ENCODE peak calls at places on chromosome 20, in five cellular contexts. Z, T, F, J and B are unnamed samples.

GRCh38 chr20:49567421-49568256 is at the start of gene PTGIS:
- DNase-seq in Z (no peak), T (no peak), F (peak), J (no peak), B (no peak)

GRCh38 chr20:37145014-37145413 is 34.1 kb upstream of the RPN2 start:
- DNase-seq in Z (no peak), T (no peak), F (no peak), J (no peak), B (no peak)

GRCh38 chr20:20199338-20200160 is 147.2 kb downstream of the CFAP61 start:
- DNase-seq in Z (no peak), T (no peak), F (peak), J (no peak), B (no peak)

GRCh38 chr20:49850463-49851233 is 38.0 kb downstream of the SLC9A8 start:
- DNase-seq in Z (no peak), T (no peak), F (no peak), J (no peak), B (no peak)

GRCh38 chr20:40286991-40287531 is 402.0 kb downstream of the MAFB start:
- DNase-seq in Z (peak), T (no peak), F (peak), J (no peak), B (no peak)

GRCh38 chr20:60823001-60823649 is 428.9 kb upstream of the CDH4 start:
- DNase-seq in Z (no peak), T (no peak), F (no peak), J (no peak), B (no peak)

GRCh38 chr20:6533321-6533720 is 234.2 kb upstream of the BMP2 start:
- DNase-seq in Z (no peak), T (peak), F (no peak), J (no peak), B (peak)

GRCh38 chr20:62239278-62239879 is 1.1 kb downstream of the OSBPL2 start:
- DNase-seq in Z (no peak), T (no peak), F (peak), J (no peak), B (no peak)

GRCh38 chr20:33408716-33409654 is 7.7 kb upstream of the CDK5RAP1 start:
- DNase-seq in Z (no peak), T (no peak), F (no peak), J (no peak), B (no peak)

GRCh38 chr20:42531675-42531985 is 658.1 kb downstream of the PTPRT start:
- DNase-seq in Z (no peak), T (no peak), F (no peak), J (no peak), B (no peak)

GRCh38 chr20:382291-383115 is 1.9 kb downstream of the TRIB3 start:
- DNase-seq in Z (no peak), T (no peak), F (no peak), J (no peak), B (no peak)

GRCh38 chr20:40683221-40683893 is 5.7 kb downstream of the MAFB start:
- DNase-seq in Z (no peak), T (no peak), F (peak), J (no peak), B (no peak)

GRCh38 chr20:58014628-58015315 is 213.7 kb downstream of the ANKRD60 start:
- DNase-seq in Z (no peak), T (no peak), F (no peak), J (peak), B (no peak)

GRCh38 chr20:40687384-40688128 is 1.5 kb downstream of the MAFB start:
- DNase-seq in Z (peak), T (no peak), F (peak), J (no peak), B (no peak)

GRCh38 chr20:20012517-20012916 is 4.6 kb upstream of the NAA20 start:
- DNase-seq in Z (no peak), T (no peak), F (no peak), J (no peak), B (no peak)

GRCh38 chr20:39632176-39632575 is 670.0 kb downstream of the DHX35 start:
- DNase-seq in Z (no peak), T (no peak), F (no peak), J (no peak), B (no peak)

GRCh38 chr20:37096415-37097039 is 730 bp upstream of the RBL1 start:
- DNase-seq in Z (no peak), T (no peak), F (no peak), J (no peak), B (no peak)

GRCh38 chr20:47419953-47420352 is 63.5 kb upstream of the ZMYND8 start:
- DNase-seq in Z (no peak), T (no peak), F (no peak), J (no peak), B (no peak)

GRCh38 chr20:51070635-51071034 is 47.7 kb upstream of the KCNG1 start:
- DNase-seq in Z (no peak), T (no peak), F (no peak), J (no peak), B (no peak)

GRCh38 chr20:301886-302848 is 4.8 kb downstream of the ZCCHC3 start:
- DNase-seq in Z (no peak), T (no peak), F (no peak), J (no peak), B (no peak)

GRCh38 chr20:641516-641913 is 11.5 kb downstream of the SRXN1 start:
- DNase-seq in Z (no peak), T (no peak), F (no peak), J (no peak), B (no peak)

DNA sequence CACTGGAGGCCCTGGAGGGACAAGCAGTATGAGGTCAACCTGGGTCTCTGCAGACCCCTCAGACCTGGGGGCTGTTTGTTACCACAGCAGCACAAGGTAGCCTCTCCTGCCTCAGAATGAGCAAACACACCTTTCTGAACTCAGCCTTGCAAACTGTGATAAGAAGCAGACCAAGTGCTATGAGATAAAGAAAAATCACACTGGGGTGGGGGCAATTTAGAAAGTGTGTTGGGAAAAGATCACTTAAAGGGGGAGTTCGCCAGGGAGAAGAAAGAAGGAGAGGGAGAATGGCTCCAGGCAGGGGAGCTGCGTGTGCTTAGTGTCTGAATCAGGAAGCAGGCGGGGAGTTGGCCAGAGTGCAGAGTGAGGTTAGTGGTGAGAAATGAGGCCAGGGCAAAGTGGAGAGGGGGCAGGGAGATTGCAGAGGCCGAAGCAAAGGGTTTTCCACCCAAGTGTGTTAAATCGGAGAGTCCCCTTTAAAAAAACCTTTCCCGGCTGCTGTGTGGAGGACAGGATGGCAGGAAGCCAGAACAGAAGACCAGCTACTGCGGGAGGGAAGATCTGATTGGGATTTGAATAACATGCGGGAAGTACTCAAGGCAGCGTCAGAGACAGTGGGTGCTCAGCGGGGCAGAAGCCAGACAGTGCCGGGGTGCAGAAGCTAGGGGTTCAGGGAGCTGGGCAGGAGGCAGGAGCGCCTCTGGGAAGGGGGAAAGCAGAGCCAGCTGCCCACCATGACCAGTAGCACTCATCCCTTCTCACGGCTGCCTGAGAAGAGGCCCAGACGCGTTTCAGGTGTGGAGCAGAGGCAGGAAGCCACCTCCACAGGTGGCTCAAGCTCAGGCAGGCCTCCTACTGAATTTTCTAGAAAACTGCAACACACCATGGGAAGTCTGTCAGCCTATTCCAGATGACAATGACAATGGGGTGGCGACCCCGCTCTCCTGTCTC is 9.0 kb downstream of the ADA start:
- DNase-seq in Z (peak), T (no peak), F (no peak), J (no peak), B (peak)
- TF ChIP-seq CTCF in Z (no peak), T (no peak), F (no peak), J (no peak), B (no peak)

DNA sequence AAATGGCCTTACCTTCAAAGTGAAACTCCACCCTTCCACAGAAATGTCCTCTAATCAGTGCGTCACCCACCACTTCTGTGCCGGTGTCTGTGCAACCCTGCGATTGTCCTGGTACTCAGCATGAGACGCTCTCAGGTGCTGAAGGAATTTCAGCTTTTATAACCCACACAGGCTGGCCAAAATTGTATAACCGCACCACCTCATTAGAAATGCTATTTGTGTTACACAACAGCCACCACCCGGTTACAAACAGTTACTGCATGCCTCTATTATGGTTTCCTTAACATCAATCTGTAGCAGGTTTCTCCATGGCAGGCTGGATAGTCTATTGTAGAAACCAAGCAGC is 51.5 kb downstream of the SLC23A2 start:
- DNase-seq in Z (no peak), T (no peak), F (no peak), J (no peak), B (no peak)
- H3K4me3 ChIP-seq in Z (no peak), T (no peak), F (no peak), J (no peak), B (no peak)

GRCh38 chr20:63403403-63404105 is 42.4 kb upstream of the CHRNA4 start:
- DNase-seq in Z (no peak), T (no peak), F (no peak), J (no peak), B (no peak)

GRCh38 chr20:63402860-63403220 is 41.7 kb upstream of the CHRNA4 start:
- DNase-seq in Z (no peak), T (no peak), F (no peak), J (no peak), B (no peak)

GRCh38 chr20:63401384-63402110 is 40.4 kb upstream of the CHRNA4 start:
- DNase-seq in Z (no peak), T (no peak), F (no peak), J (no peak), B (no peak)

GRCh38 chr20:63400486-63401210 is 39.5 kb upstream of the CHRNA4 start:
- DNase-seq in Z (no peak), T (no peak), F (no peak), J (no peak), B (no peak)

DNA sequence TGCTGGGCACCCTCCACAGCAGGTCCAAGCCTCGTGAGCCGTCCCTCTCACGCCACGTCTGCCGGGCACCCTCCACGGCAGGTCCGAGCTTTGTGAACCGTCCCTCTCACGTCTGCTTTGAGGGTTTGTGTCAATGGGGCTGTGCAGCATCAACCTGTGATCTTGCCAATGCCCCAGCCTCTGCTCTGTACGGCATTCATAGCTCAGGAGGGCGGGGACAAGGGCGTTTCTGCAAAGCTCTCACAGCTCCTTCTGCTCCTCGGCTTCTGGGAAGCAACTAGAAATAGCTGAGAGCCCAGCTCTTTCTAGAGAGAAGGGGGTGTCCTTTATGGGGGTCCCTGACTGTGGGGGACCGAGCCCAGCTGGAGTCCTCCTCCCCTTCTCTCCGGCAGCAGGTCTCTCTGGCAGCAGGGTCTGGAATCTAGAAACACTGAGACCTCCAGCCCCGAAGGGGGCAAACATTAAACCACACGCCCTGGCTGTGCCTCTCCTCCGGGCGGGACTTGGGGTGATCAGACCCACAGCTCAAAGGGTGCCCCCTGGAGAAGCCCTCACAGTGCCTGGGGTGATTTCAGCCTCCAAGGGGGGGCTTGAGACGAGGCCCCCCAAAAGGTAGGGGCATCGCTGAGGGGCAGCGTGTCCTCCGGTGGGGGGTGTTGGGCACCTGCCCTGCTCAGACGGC is 41.2 kb upstream of the CHRNA4 start:
- DNase-seq in Z (no peak), T (no peak), F (no peak), J (no peak), B (no peak)
- TF ChIP-seq CTCF in Z (no peak), T (no peak), F (no peak), J (no peak), B (no peak)

DNA sequence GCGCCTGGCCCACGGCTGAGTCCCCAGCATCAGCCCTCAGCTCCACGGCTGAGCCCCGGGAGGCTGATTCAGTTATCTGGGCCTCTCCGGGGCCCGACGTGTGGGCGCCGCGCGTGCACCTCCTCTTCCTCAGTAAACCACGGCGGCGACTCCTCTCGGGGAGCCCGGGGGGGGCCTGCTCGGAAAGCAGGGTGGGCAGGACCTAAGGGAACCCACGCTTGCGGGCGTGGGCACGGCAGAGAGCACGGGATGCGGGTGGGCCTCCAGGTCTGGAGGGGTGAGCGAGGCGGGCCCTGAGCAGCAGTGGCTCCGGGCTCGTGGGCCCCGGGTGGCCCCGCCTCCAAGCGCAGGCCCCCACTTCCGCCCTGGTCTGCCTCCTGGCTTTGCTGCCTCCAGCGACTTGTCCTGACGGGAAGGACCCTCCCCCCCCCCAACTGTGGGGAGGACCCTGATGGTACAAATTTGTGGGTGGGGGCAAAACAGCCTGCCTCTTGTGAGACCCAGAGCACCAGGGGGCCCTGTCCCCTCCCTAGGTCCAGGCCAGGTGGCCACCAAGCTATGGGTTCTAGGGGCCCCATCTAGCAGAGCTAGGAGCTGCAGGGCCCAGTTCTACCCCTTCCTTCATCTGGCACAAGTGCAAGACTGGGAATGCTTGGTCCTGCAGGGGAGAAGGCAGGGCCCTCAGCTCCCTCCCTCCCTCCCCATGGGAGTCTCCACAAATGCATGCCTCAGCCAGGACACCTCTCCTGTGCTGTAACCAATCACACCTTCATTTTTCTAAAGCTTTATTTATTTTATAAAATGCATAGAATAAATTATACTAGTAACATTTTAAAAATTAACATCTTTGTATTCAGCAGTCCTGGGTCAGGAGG is 16.9 kb downstream of the UCKL1 start:
- DNase-seq in Z (no peak), T (no peak), F (peak), J (no peak), B (no peak)
- H3K4me3 ChIP-seq in Z (no peak), T (no peak), F (no peak), J (no peak), B (no peak)